ENCODE peak calls at places on chromosomes 13 and 19, in five cellular contexts. L, H, B, Y and U are unnamed samples.

GRCh38 chr19:12111176-12111575 is 29.0 kb downstream of the ZNF20 start:
- DNase-seq in B (no peak), L (no peak), H (no peak), Y (no peak), U (no peak)

GRCh38 chr19:7870571-7871279 is 3.5 kb downstream of the PRR36 start:
- DNase-seq in L (peak; percentile 47), H (peak; percentile 78), B (no peak), Y (no peak), U (peak; percentile 86)

GRCh38 chr19:41411094-41411493 is 13.5 kb downstream of the BCKDHA start:
- DNase-seq in H (no peak), Y (no peak), L (no peak), B (no peak), U (no peak)

GRCh38 chr19:38678217-38678890 is 30.9 kb downstream of the ACTN4 start:
- DNase-seq in Y (no peak), L (no peak), H (no peak), B (no peak), U (no peak)

GRCh38 chr13:97212540-97213146 is 9.5 kb upstream of the MBNL2 start:
- DNase-seq in H (no peak), L (no peak), Y (no peak), B (no peak), U (peak; percentile 68)

GRCh38 chr19:55306712-55307111 is 18.4 kb downstream of the TMEM150B start:
- DNase-seq in B (no peak), L (no peak), Y (no peak), H (no peak), U (no peak)

GRCh38 chr13:41981961-41982723 is 21.2 kb upstream of the VWA8 start:
- DNase-seq in B (no peak), H (no peak), L (no peak), Y (no peak), U (no peak)

GRCh38 chr13:38863536-38863935 is 127.1 kb downstream of the STOML3 start:
- DNase-seq in L (no peak), B (no peak), H (no peak), Y (no peak), U (no peak)

GRCh38 chr19:13784731-13785452 is 10.4 kb upstream of the ZSWIM4 start:
- DNase-seq in Y (peak; percentile 18), H (peak; percentile 87), L (peak; percentile 23), B (peak; percentile 56), U (peak; percentile 90)

GRCh38 chr13:33953203-33953602 is 135.3 kb downstream of the RFC3 start:
- DNase-seq in B (no peak), Y (no peak), L (no peak), H (no peak), U (no peak)

GRCh38 chr19:56116606-56117005 is 4.5 kb downstream of the ZNF787 start:
- DNase-seq in Y (no peak), H (no peak), L (no peak), B (no peak), U (peak; percentile 98)

GRCh38 chr19:44731081-44731480 is 17.4 kb upstream of the BCL3 start:
- DNase-seq in B (no peak), L (no peak), H (no peak), Y (no peak), U (no peak)

GRCh38 chr13:111900390-111901180 is 166.4 kb upstream of the SOX1 start:
- DNase-seq in H (no peak), Y (no peak), B (no peak), L (no peak), U (no peak)

GRCh38 chr19:658916-659839 is 3.8 kb downstream of the RNF126 start:
- DNase-seq in L (no peak), Y (no peak), H (no peak), B (no peak), U (no peak)

GRCh38 chr19:38394488-38394887 is 6.0 kb downstream of the SPRED3 start:
- DNase-seq in L (peak; percentile 78), H (no peak), Y (no peak), B (no peak), U (peak; percentile 91)

GRCh38 chr19:43351998-43352746 is 1.3 kb upstream of the CD177 start:
- DNase-seq in H (no peak), L (no peak), Y (no peak), B (no peak), U (no peak)

GRCh38 chr13:67130444-67130843 is 99.7 kb downstream of the PCDH9 start:
- DNase-seq in B (no peak), Y (no peak), H (no peak), L (no peak), U (no peak)

GRCh38 chr19:49497047-49497789 is 984 bp downstream of the RPS11 start:
- DNase-seq in Y (no peak), H (peak; percentile 74), B (no peak), L (no peak), U (peak; percentile 78)

GRCh38 chr19:48292798-48293197 is 22.9 kb downstream of the ZNF114 start:
- DNase-seq in B (no peak), L (no peak), Y (no peak), H (no peak), U (no peak)

GRCh38 chr19:2982983-2983350 is 5.6 kb downstream of the TLE6 start:
- DNase-seq in L (peak; percentile 96), Y (peak; percentile 33), B (peak; percentile 28), H (peak; percentile 87), U (peak; percentile 76)

GRCh38 chr19:51365211-51366049 is 758 bp downstream of the ETFB start:
- DNase-seq in B (no peak), H (no peak), Y (peak; percentile 38), L (no peak), U (peak; percentile 24)

GRCh38 chr19:40281381-40282208 is 3.5 kb downstream of the AKT2 start:
- DNase-seq in H (no peak), Y (no peak), L (no peak), B (no peak), U (peak; percentile 87)

GRCh38 chr19:43699506-43700367 is 16.1 kb upstream of the IRGC start:
- DNase-seq in L (no peak), Y (peak; percentile 14), H (peak; percentile 63), B (peak; percentile 14), U (peak; percentile 41)

GRCh38 chr19:41223431-41224234 is 4.6 kb downstream of the AXL start:
- DNase-seq in B (no peak), H (no peak), L (no peak), Y (no peak), U (no peak)